ENCODE peak calls at places on chromosomes 11 and 22, in six cellular contexts. P is kidney, H is fibroblast of lung, J is fibroblast of pulmonary artery, I is epithelial cell of esophagus, E is mesothelial cell of epicardium. L is an unnamed sample.

GRCh38 chr11:128394436-128395089 is 192.8 kb downstream of the ETS1 start:
- DNase-seq in P (no peak), H (peak), J (peak), I (no peak), E (no peak), L (no peak)

GRCh38 chr11:67639438-67639859 is at the start of gene TBX10:
- DNase-seq in P (peak), H (no peak), J (no peak), I (no peak), E (no peak), L (no peak)

GRCh38 chr11:128522943-128523518 is 64.3 kb downstream of the ETS1 start:
- DNase-seq in P (no peak), H (no peak), J (no peak), I (no peak), E (no peak), L (no peak)

GRCh38 chr11:96324912-96325311 is 18.1 kb downstream of the MAML2 start:
- DNase-seq in P (no peak), H (peak), J (peak), I (peak), E (no peak), L (no peak)

GRCh38 chr11:17972987-17973386 is 39.9 kb downstream of the SERGEF start:
- DNase-seq in P (no peak), H (peak), J (peak), I (peak), E (no peak), L (peak)

GRCh38 chr11:23359297-23359696 is 499.0 kb upstream of the CCDC179 start:
- DNase-seq in P (no peak), H (peak), J (peak), I (peak), E (no peak), L (no peak)

GRCh38 chr11:112828433-112828832 is 132.8 kb upstream of the NCAM1 start:
- DNase-seq in P (no peak), H (no peak), J (no peak), I (no peak), E (no peak), L (no peak)

GRCh38 chr11:118918686-118919280 is 6.9 kb downstream of the BCL9L start:
- DNase-seq in P (peak), H (peak), J (peak), I (no peak), E (peak), L (no peak)

GRCh38 chr11:36016263-36016662 is 72.4 kb downstream of the LDLRAD3 start:
- DNase-seq in P (no peak), H (no peak), J (peak), I (no peak), E (no peak), L (no peak)

DNA sequence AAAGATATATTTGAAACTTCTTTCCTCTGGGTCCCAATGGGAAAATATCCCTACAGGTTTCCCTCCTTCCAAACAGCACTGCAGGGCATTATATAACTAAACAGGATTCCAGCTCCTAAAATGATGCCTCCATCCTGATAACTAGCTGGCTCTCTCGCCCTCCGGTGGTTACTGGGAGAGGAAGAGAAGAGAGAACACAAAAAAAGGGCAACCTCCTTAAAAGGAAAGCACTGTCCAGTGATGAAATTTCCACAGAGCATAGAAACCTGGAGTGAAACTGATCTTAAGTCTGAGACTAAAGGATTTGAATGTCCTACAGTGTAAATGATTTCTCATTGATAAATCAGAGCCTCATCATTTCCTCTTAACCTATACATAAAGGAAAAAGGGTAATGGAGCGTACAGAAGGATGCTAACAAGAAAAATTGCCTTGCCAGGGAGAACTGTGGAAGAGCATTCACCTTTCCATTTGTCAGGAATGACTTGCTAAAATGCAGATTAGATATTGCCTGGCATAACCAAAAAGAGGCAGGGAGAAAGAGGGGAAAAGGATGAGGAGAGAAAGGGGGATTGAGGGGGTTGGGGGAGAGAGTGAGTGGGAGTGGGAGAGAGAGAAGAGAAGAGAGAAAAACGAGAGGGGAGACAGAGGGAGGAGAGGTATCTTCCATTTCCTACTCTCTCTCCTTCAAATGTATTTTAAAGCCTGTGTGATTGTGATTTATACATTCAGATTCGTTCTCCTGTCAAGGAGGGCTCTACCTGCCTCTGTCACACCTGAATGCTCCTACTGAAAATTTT is 121.4 kb downstream of the APOL5 start:
- DNase-seq in P (no peak), H (peak), J (peak), I (peak), E (no peak), L (no peak)
- TF ChIP-seq CTCF in P (peak), H (peak), J (peak), I (peak), E (no peak), L (peak)

GRCh38 chr22:39070186-39070585 is 6.9 kb upstream of the APOBEC3G start:
- DNase-seq in P (peak), H (no peak), J (no peak), I (no peak), E (no peak), L (no peak)
- TF ChIP-seq CTCF in P (no peak), H (no peak), J (no peak), I (no peak), E (no peak), L (no peak)

DNA sequence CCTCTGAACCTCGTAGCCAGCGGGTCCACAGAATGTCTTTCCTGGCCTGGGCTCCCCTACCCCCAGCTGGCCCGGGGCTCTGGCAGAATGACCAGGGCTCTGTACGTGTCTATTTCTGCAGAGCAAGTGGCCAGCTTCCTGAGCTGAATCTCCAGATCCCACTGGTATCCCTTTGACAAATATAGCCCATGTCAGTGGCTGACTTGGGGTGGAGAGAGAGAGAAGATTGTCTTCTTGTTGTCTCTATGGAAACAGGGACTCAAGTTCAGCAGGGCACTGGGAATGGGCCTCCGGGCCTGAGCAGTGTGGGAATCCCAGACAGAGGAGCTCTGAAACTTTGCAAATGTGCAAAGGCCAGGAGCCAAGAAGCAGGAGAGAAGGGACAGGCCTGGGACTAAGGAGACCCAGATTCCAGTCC is 33.9 kb downstream of the ANO1 start:
- DNase-seq in P (no peak), H (no peak), J (no peak), I (no peak), E (no peak), L (no peak)
- TF ChIP-seq CTCF in P (no peak), H (no peak), J (no peak), I (no peak), E (no peak), L (no peak)

GRCh38 chr11:15605094-15605493 is 490.4 kb downstream of the INSC start:
- DNase-seq in P (no peak), H (no peak), J (no peak), I (no peak), E (no peak), L (no peak)
- TF ChIP-seq CTCF in P (no peak), H (no peak), J (no peak), I (no peak), E (no peak), L (no peak)

GRCh38 chr11:8732276-8732675 is 49.7 kb downstream of the RPL27A start:
- DNase-seq in P (no peak), H (no peak), J (no peak), I (no peak), E (no peak), L (no peak)
- TF ChIP-seq CTCF in P (no peak), H (no peak), J (no peak), I (no peak), E (no peak), L (no peak)

GRCh38 chr11:47269002-47269828 is 718 bp upstream of the MADD start:
- DNase-seq in P (peak), H (peak), J (peak), I (peak), E (peak), L (peak)

GRCh38 chr11:47269829-47270305 is at the start of gene MADD:
- DNase-seq in P (peak), H (peak), J (peak), I (peak), E (peak), L (peak)

GRCh38 chr11:47271961-47272661 is 2.2 kb downstream of the MADD start:
- DNase-seq in P (no peak), H (no peak), J (no peak), I (no peak), E (no peak), L (no peak)

GRCh38 chr11:47271328-47271727 is 1.4 kb downstream of the MADD start:
- DNase-seq in P (no peak), H (no peak), J (no peak), I (no peak), E (no peak), L (no peak)

GRCh38 chr11:47270331-47271271 is 668 bp downstream of the MADD start:
- DNase-seq in P (no peak), H (peak), J (peak), I (peak), E (no peak), L (no peak)
- TF ChIP-seq CTCF in P (no peak), H (no peak), J (no peak), I (peak), E (no peak), L (no peak)

GRCh38 chr11:19951558-19952083 is 208.7 kb downstream of the DBX1 start:
- DNase-seq in P (no peak), H (peak), J (peak), I (peak), E (no peak), L (no peak)
- TF ChIP-seq CTCF in P (peak), H (peak), J (peak), I (peak), E (peak), L (peak)

GRCh38 chr22:27637604-27638003 is 164.0 kb downstream of the MN1 start:
- DNase-seq in P (no peak), H (peak), J (peak), I (peak), E (no peak), L (no peak)
- TF ChIP-seq CTCF in P (no peak), H (no peak), J (no peak), I (no peak), E (no peak), L (no peak)

L was measured in progenitor cell of endocrine pancreas.